ENCODE peak calls at places on chromosomes 11 and 22, in nine cellular contexts. One of them, this sample, is unnamed. For H3K4me1, the result is how much of the 10 kb centered on the place peaks cover.

GRCh38 chr11:130909650-130910049 is 6.6 kb downstream of the SNX19 start:
- DNase-seq in lower lobe of right lung: no peak
- DNase-seq in psoas muscle: no peak
- DNase-seq in colonic mucosa: no peak
- DNase-seq in cardiac muscle cell: no peak
- DNase-seq in HCT116: no peak
- DNase-seq in H9: no peak
- DNase-seq in breast epithelium: no peak
- DNase-seq in Peyer's patch: no peak
- DNase-seq in this sample: no peak

GRCh38 chr11:122095950-122096942 is 19.8 kb downstream of the BLID start:
- DNase-seq in breast epithelium: no peak
- DNase-seq in H9: no peak
- DNase-seq in lower lobe of right lung: no peak
- DNase-seq in cardiac muscle cell: no peak
- DNase-seq in Peyer's patch: no peak
- DNase-seq in colonic mucosa: no peak
- DNase-seq in HCT116: no peak
- DNase-seq in psoas muscle: no peak
- DNase-seq in this sample: no peak

GRCh38 chr11:45650166-45651095 is 15.0 kb downstream of the CHST1 start:
- DNase-seq in psoas muscle: no peak
- DNase-seq in breast epithelium: no peak
- DNase-seq in Peyer's patch: no peak
- DNase-seq in HCT116: no peak
- DNase-seq in cardiac muscle cell: no peak
- DNase-seq in lower lobe of right lung: no peak
- DNase-seq in colonic mucosa: no peak
- DNase-seq in H9: no peak
- DNase-seq in this sample: no peak

GRCh38 chr22:42909363-42910058 is 52.4 kb upstream of the ARFGAP3 start:
- DNase-seq in HCT116: no peak
- DNase-seq in colonic mucosa: no peak
- DNase-seq in Peyer's patch: no peak
- DNase-seq in H9: no peak
- DNase-seq in breast epithelium: no peak
- DNase-seq in psoas muscle: no peak
- DNase-seq in cardiac muscle cell: no peak
- DNase-seq in lower lobe of right lung: peak
- DNase-seq in this sample: no peak

GRCh38 chr11:77590194-77590591 is 440 bp downstream of the AQP11 start:
- DNase-seq in Peyer's patch: no peak
- DNase-seq in cardiac muscle cell: peak
- DNase-seq in lower lobe of right lung: no peak
- DNase-seq in psoas muscle: peak
- DNase-seq in colonic mucosa: peak
- DNase-seq in HCT116: no peak
- DNase-seq in breast epithelium: no peak
- DNase-seq in H9: peak
- DNase-seq in this sample: peak

GRCh38 chr22:41050873-41051272 is 41.5 kb upstream of the EP300 start:
- DNase-seq in lower lobe of right lung: no peak
- DNase-seq in colonic mucosa: no peak
- DNase-seq in psoas muscle: no peak
- DNase-seq in cardiac muscle cell: no peak
- DNase-seq in breast epithelium: no peak
- DNase-seq in H9: no peak
- DNase-seq in HCT116: no peak
- DNase-seq in Peyer's patch: no peak
- DNase-seq in this sample: no peak

GRCh38 chr11:78256962-78257361 is 68.2 kb downstream of the USP35 start:
- DNase-seq in cardiac muscle cell: no peak
- DNase-seq in breast epithelium: peak
- DNase-seq in Peyer's patch: peak
- DNase-seq in psoas muscle: peak
- DNase-seq in HCT116: no peak
- DNase-seq in lower lobe of right lung: peak
- DNase-seq in H9: no peak
- DNase-seq in colonic mucosa: peak
- DNase-seq in this sample: no peak

GRCh38 chr22:29306175-29306829 is at the start of gene GAS2L1:
- DNase-seq in colonic mucosa: peak
- DNase-seq in psoas muscle: peak
- DNase-seq in lower lobe of right lung: peak
- DNase-seq in Peyer's patch: peak
- DNase-seq in cardiac muscle cell: peak
- DNase-seq in breast epithelium: peak
- DNase-seq in H9: peak
- DNase-seq in HCT116: peak
- DNase-seq in this sample: peak

GRCh38 chr11:130449996-130450419 is 1.6 kb downstream of the ADAMTS15 start:
- DNase-seq in cardiac muscle cell: peak
- DNase-seq in breast epithelium: peak
- DNase-seq in lower lobe of right lung: peak
- DNase-seq in H9: peak
- DNase-seq in Peyer's patch: peak
- DNase-seq in HCT116: no peak
- DNase-seq in psoas muscle: peak
- DNase-seq in colonic mucosa: peak
- DNase-seq in this sample: no peak

GRCh38 chr11:46808804-46809431 is 37.2 kb downstream of the CKAP5 start:
- DNase-seq in H9: no peak
- DNase-seq in cardiac muscle cell: no peak
- DNase-seq in psoas muscle: no peak
- DNase-seq in HCT116: peak
- DNase-seq in lower lobe of right lung: no peak
- DNase-seq in Peyer's patch: no peak
- DNase-seq in colonic mucosa: no peak
- DNase-seq in breast epithelium: no peak
- DNase-seq in this sample: peak

GRCh38 chr11:34050967-34051348 is 573 bp upstream of the CAPRIN1 start:
- DNase-seq in colonic mucosa: no peak
- DNase-seq in Peyer's patch: no peak
- DNase-seq in breast epithelium: no peak
- DNase-seq in cardiac muscle cell: peak
- DNase-seq in psoas muscle: no peak
- DNase-seq in lower lobe of right lung: no peak
- DNase-seq in HCT116: no peak
- DNase-seq in H9: no peak
- DNase-seq in this sample: no peak

GRCh38 chr11:93895106-93895862 is 44.9 kb upstream of the VSTM5 start:
- DNase-seq in psoas muscle: no peak
- DNase-seq in cardiac muscle cell: peak
- DNase-seq in lower lobe of right lung: no peak
- DNase-seq in colonic mucosa: peak
- DNase-seq in HCT116: peak
- DNase-seq in Peyer's patch: no peak
- DNase-seq in H9: no peak
- DNase-seq in breast epithelium: no peak
- DNase-seq in this sample: no peak

GRCh38 chr11:69030324-69030723 is 17.3 kb upstream of the MRGPRF start:
- DNase-seq in Peyer's patch: no peak
- DNase-seq in colonic mucosa: no peak
- DNase-seq in HCT116: no peak
- DNase-seq in H9: no peak
- DNase-seq in psoas muscle: no peak
- DNase-seq in cardiac muscle cell: no peak
- DNase-seq in lower lobe of right lung: no peak
- DNase-seq in breast epithelium: no peak
- DNase-seq in this sample: no peak

DNA sequence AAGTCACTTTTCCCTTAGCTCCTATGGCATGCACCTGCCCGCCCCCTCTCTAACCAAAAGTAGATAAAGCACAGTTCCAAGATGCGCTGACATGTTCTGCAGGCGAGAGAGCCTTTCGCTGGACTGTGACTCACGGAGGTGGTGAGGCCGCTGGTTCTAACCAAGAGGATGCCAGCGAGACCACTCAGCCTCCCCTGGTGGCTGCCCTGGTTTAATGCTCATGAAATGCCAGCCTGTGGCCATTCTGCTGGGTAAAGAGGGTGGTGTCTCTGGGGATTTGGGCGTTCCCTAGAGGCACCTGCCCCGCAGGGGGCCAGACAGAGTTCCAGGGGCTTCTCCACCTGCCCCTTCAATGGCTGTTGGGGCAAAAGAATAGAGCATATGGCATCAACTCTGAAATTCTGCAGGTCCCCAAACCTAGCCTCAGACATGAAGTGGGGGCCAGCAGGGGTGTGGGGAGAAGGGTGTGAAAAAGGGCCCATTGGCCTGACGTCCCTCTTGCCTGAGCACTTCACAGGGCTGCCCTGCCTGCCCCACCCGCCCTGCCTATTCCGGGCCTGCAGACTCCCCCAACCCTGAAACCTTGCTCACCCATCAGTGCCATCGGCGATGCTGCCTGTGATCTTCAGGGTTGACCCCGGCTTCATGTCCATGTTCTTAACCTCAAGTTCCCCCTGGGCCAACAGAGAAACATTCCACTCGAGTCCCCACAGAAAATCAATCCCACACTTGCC is 8.5 kb downstream of the LGALS2 start:
- DNase-seq in HCT116: peak
- DNase-seq in breast epithelium: no peak
- DNase-seq in H9: no peak
- DNase-seq in lower lobe of right lung: no peak
- DNase-seq in Peyer's patch: no peak
- DNase-seq in colonic mucosa: no peak
- DNase-seq in psoas muscle: no peak
- DNase-seq in cardiac muscle cell: no peak
- DNase-seq in this sample: no peak
- TF ChIP-seq CTCF in HCT116: peak
- TF ChIP-seq CTCF in breast epithelium: no peak
- TF ChIP-seq CTCF in H9: peak
- TF ChIP-seq CTCF in lower lobe of right lung: no peak
- TF ChIP-seq CTCF in Peyer's patch: no peak
- TF ChIP-seq CTCF in colonic mucosa: no peak
- TF ChIP-seq CTCF in psoas muscle: no peak
- TF ChIP-seq CTCF in cardiac muscle cell: peak
- TF ChIP-seq CTCF in this sample: no peak

GRCh38 chr22:38870312-38870741 is 1.7 kb downstream of the CBX6 start:
- DNase-seq in psoas muscle: peak
- DNase-seq in breast epithelium: peak
- DNase-seq in colonic mucosa: peak
- DNase-seq in cardiac muscle cell: peak
- DNase-seq in lower lobe of right lung: peak
- DNase-seq in H9: peak
- DNase-seq in Peyer's patch: peak
- DNase-seq in HCT116: peak
- DNase-seq in this sample: peak

GRCh38 chr22:38870791-38871359 is 1.1 kb downstream of the CBX6 start:
- DNase-seq in breast epithelium: no peak
- DNase-seq in colonic mucosa: no peak
- DNase-seq in psoas muscle: no peak
- DNase-seq in cardiac muscle cell: no peak
- DNase-seq in HCT116: no peak
- DNase-seq in H9: no peak
- DNase-seq in lower lobe of right lung: no peak
- DNase-seq in Peyer's patch: no peak
- DNase-seq in this sample: no peak

GRCh38 chr22:38868286-38868721 is 3.7 kb downstream of the CBX6 start:
- DNase-seq in colonic mucosa: no peak
- DNase-seq in breast epithelium: no peak
- DNase-seq in lower lobe of right lung: peak
- DNase-seq in HCT116: no peak
- DNase-seq in Peyer's patch: no peak
- DNase-seq in H9: peak
- DNase-seq in cardiac muscle cell: no peak
- DNase-seq in psoas muscle: no peak
- DNase-seq in this sample: no peak

GRCh38 chr22:38868886-38869381 is 3.1 kb downstream of the CBX6 start:
- DNase-seq in psoas muscle: peak
- DNase-seq in Peyer's patch: peak
- DNase-seq in cardiac muscle cell: peak
- DNase-seq in colonic mucosa: peak
- DNase-seq in H9: peak
- DNase-seq in breast epithelium: peak
- DNase-seq in lower lobe of right lung: peak
- DNase-seq in HCT116: peak
- DNase-seq in this sample: peak

GRCh38 chr22:38869663-38870062 is 2.4 kb downstream of the CBX6 start:
- DNase-seq in H9: peak
- DNase-seq in psoas muscle: no peak
- DNase-seq in Peyer's patch: no peak
- DNase-seq in breast epithelium: no peak
- DNase-seq in lower lobe of right lung: peak
- DNase-seq in colonic mucosa: no peak
- DNase-seq in HCT116: no peak
- DNase-seq in cardiac muscle cell: no peak
- DNase-seq in this sample: no peak
- H3K4me1 ChIP-seq in H9: under half
- H3K4me1 ChIP-seq in psoas muscle: under half
- H3K4me1 ChIP-seq in Peyer's patch: under half
- H3K4me1 ChIP-seq in breast epithelium: under half
- H3K4me1 ChIP-seq in lower lobe of right lung: under half
- H3K4me1 ChIP-seq in colonic mucosa: under half
- H3K4me1 ChIP-seq in HCT116: under half
- H3K4me1 ChIP-seq in cardiac muscle cell: under half
- H3K4me1 ChIP-seq in this sample: under half

DNA sequence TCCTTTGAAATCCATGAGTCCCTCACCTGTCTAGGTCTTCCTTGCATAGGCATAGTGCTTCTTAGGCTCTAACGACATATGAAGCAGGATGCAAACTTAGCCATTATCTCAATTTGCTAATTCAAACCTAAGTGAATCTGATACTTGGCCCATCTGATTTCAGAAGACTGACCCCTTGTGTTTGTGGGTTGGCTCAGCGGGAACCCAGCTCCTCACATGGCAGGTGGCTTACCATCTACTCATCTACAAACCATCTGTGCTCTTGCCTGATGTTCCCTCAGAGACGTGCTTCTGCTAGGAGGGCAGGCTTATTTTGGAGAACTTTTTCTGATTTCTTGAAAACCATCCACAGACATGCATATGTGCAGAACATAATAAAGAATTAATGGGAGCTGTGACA is 15.2 kb downstream of the ELMOD1 start:
- DNase-seq in H9: peak
- DNase-seq in lower lobe of right lung: no peak
- DNase-seq in Peyer's patch: no peak
- DNase-seq in colonic mucosa: no peak
- DNase-seq in breast epithelium: no peak
- DNase-seq in psoas muscle: no peak
- DNase-seq in cardiac muscle cell: no peak
- DNase-seq in HCT116: no peak
- DNase-seq in this sample: no peak
- TF ChIP-seq CTCF in H9: peak
- TF ChIP-seq CTCF in lower lobe of right lung: no peak
- TF ChIP-seq CTCF in Peyer's patch: no peak
- TF ChIP-seq CTCF in colonic mucosa: no peak
- TF ChIP-seq CTCF in breast epithelium: no peak
- TF ChIP-seq CTCF in psoas muscle: no peak
- TF ChIP-seq CTCF in cardiac muscle cell: no peak
- TF ChIP-seq CTCF in HCT116: peak
- TF ChIP-seq CTCF in this sample: no peak

GRCh38 chr11:56748597-56748996 is at the start of gene OR9G4:
- DNase-seq in Peyer's patch: no peak
- DNase-seq in HCT116: no peak
- DNase-seq in H9: no peak
- DNase-seq in colonic mucosa: no peak
- DNase-seq in psoas muscle: no peak
- DNase-seq in lower lobe of right lung: no peak
- DNase-seq in cardiac muscle cell: no peak
- DNase-seq in breast epithelium: no peak
- DNase-seq in this sample: no peak

GRCh38 chr11:56751480-56751879 is 3.0 kb upstream of the OR9G4 start:
- DNase-seq in H9: no peak
- DNase-seq in lower lobe of right lung: no peak
- DNase-seq in breast epithelium: no peak
- DNase-seq in cardiac muscle cell: no peak
- DNase-seq in HCT116: no peak
- DNase-seq in psoas muscle: no peak
- DNase-seq in colonic mucosa: no peak
- DNase-seq in Peyer's patch: no peak
- DNase-seq in this sample: no peak

GRCh38 chr11:56750190-56750589 is 1.7 kb upstream of the OR9G4 start:
- DNase-seq in lower lobe of right lung: no peak
- DNase-seq in breast epithelium: no peak
- DNase-seq in H9: peak
- DNase-seq in psoas muscle: no peak
- DNase-seq in colonic mucosa: no peak
- DNase-seq in cardiac muscle cell: no peak
- DNase-seq in HCT116: no peak
- DNase-seq in Peyer's patch: no peak
- DNase-seq in this sample: no peak
- H3K4me1 ChIP-seq in lower lobe of right lung: under half
- H3K4me1 ChIP-seq in breast epithelium: under half
- H3K4me1 ChIP-seq in H9: under half
- H3K4me1 ChIP-seq in psoas muscle: under half
- H3K4me1 ChIP-seq in colonic mucosa: under half
- H3K4me1 ChIP-seq in cardiac muscle cell: under half
- H3K4me1 ChIP-seq in HCT116: under half
- H3K4me1 ChIP-seq in Peyer's patch: under half
- H3K4me1 ChIP-seq in this sample: under half

This sample was measured in Caco-2.